ENCODE peak calls at places on chromosomes 2 and 18, in four cellular contexts. L is choroid plexus epithelial cell; H is effector memory CD8-positive, alpha-beta T cell; Z is MCF 10A. N is an unnamed sample.

GRCh38 chr2:159680692-159681091 is 31.6 kb upstream of the MARCHF7 start:
- DNase-seq in L (no peak), H (no peak), Z (no peak), N (no peak)

GRCh38 chr2:207502199-207502598 is 27.6 kb upstream of the CREB1 start:
- DNase-seq in L (no peak), H (no peak), Z (no peak), N (no peak)

GRCh38 chr2:24613154-24613814 is 122.2 kb downstream of the NCOA1 start:
- DNase-seq in L (peak), H (peak), Z (peak), N (peak)

GRCh38 chr18:67590571-67591141 is 74.1 kb upstream of the DSEL start:
- DNase-seq in L (peak), H (no peak), Z (peak), N (no peak)

GRCh38 chr2:42057159-42057901 is 9.5 kb downstream of the PKDCC start:
- DNase-seq in L (no peak), H (no peak), Z (no peak), N (no peak)

GRCh38 chr2:160114020-160114419 is 51.6 kb upstream of the PLA2R1 start:
- DNase-seq in L (no peak), H (no peak), Z (no peak), N (no peak)

GRCh38 chr2:205675861-205676516 is 6.3 kb upstream of the NRP2 start:
- DNase-seq in L (peak), H (no peak), Z (peak), N (peak)

GRCh38 chr2:157032019-157032418 is 225.5 kb upstream of the GALNT5 start:
- DNase-seq in L (peak), H (no peak), Z (peak), N (no peak)

GRCh38 chr2:199692489-199692888 is 158.5 kb downstream of the FTCDNL1 start:
- DNase-seq in L (peak), H (no peak), Z (peak), N (no peak)

GRCh38 chr2:235021752-235022151 is 69.9 kb downstream of the SH3BP4 start:
- DNase-seq in L (peak), H (no peak), Z (peak), N (no peak)

GRCh38 chr2:195520671-195521155 is 136.3 kb upstream of the SLC39A10 start:
- DNase-seq in L (peak), H (no peak), Z (peak), N (no peak)

GRCh38 chr18:12258719-12259705 is 4.9 kb downstream of the CIDEA start:
- DNase-seq in L (no peak), H (no peak), Z (no peak), N (no peak)

GRCh38 chr18:70296289-70296688 is 7.4 kb downstream of the SOCS6 start:
- DNase-seq in L (no peak), H (no peak), Z (no peak), N (no peak)

GRCh38 chr2:16140771-16141640 is 200.7 kb downstream of the MYCN start:
- DNase-seq in L (no peak), H (no peak), Z (no peak), N (no peak)

GRCh38 chr2:105487142-105488069 is 88.6 kb upstream of the FHL2 start:
- DNase-seq in L (peak), H (no peak), Z (no peak), N (no peak)

GRCh38 chr2:74559912-74560311 is 5.4 kb downstream of the DOK1 start:
- DNase-seq in L (no peak), H (no peak), Z (no peak), N (no peak)

GRCh38 chr2:4745596-4745995 is 946.6 kb upstream of the SOX11 start:
- DNase-seq in L (no peak), H (no peak), Z (peak), N (no peak)

GRCh38 chr2:104876606-104877005 is 22.7 kb downstream of the POU3F3 start:
- DNase-seq in L (no peak), H (no peak), Z (no peak), N (no peak)

GRCh38 chr2:190202604-190203003 is 117.0 kb downstream of the HIBCH start:
- DNase-seq in L (no peak), H (no peak), Z (no peak), N (no peak)

GRCh38 chr2:179952658-179953057 is 54.4 kb downstream of the CWC22 start:
- DNase-seq in L (no peak), H (no peak), Z (no peak), N (no peak)

GRCh38 chr18:13372405-13372995 is 153.9 kb downstream of the LDLRAD4 start:
- DNase-seq in L (no peak), H (no peak), Z (no peak), N (no peak)

GRCh38 chr2:169983506-169983905 is 156.3 kb downstream of the UBR3 start:
- DNase-seq in L (peak), H (no peak), Z (no peak), N (no peak)

GRCh38 chr2:172600644-172601043 is 44.8 kb downstream of the PDK1 start:
- DNase-seq in L (peak), H (no peak), Z (no peak), N (no peak)

GRCh38 chr2:88350641-88351601 is 101.6 kb downstream of the FOXI3 start:
- DNase-seq in L (peak), H (peak), Z (peak), N (peak)

GRCh38 chr2:106053116-106053515 is 141.0 kb downstream of the UXS1 start:
- DNase-seq in L (peak), H (peak), Z (peak), N (peak)

GRCh38 chr2:169089182-169089581 is 19.8 kb downstream of the DHRS9 start:
- DNase-seq in L (no peak), H (no peak), Z (no peak), N (no peak)

GRCh38 chr2:120542911-120543527 is 192.6 kb upstream of the GLI2 start:
- DNase-seq in L (no peak), H (no peak), Z (no peak), N (no peak)

GRCh38 chr2:200337621-200338020 is 31.1 kb downstream of the SPATS2L start:
- DNase-seq in L (no peak), H (no peak), Z (no peak), N (no peak)

GRCh38 chr2:9249036-9249800 is 42.6 kb downstream of the ASAP2 start:
- DNase-seq in L (peak), H (no peak), Z (peak), N (no peak)

GRCh38 chr2:121634354-121635307 is 14.6 kb downstream of the CLASP1 start:
- DNase-seq in L (no peak), H (no peak), Z (peak), N (no peak)

GRCh38 chr2:239275037-239275685 is 125.7 kb downstream of the HDAC4 start:
- DNase-seq in L (peak), H (peak), Z (peak), N (peak)

GRCh38 chr2:236915726-236916125 is 170.0 kb upstream of the COPS8 start:
- DNase-seq in L (no peak), H (no peak), Z (no peak), N (no peak)

GRCh38 chr2:38362223-38362622 is 14.8 kb downstream of the ATL2 start:
- DNase-seq in L (no peak), H (no peak), Z (no peak), N (no peak)

GRCh38 chr2:106572541-106573148 is 85.5 kb downstream of the CD8B2 start:
- DNase-seq in L (no peak), H (no peak), Z (peak), N (no peak)

GRCh38 chr2:235711527-235711926 is 217.7 kb downstream of the AGAP1 start:
- DNase-seq in L (no peak), H (no peak), Z (no peak), N (no peak)